ENCODE peak calls at places on chromosomes 4 and X, in five cellular contexts. B, E, N, I and S are unnamed samples.

GRCh38 chrX:1727531-1728027 is 112.7 kb downstream of the ASMT start:
- DNase-seq in B (no peak), E (no peak), N (no peak), I (no peak), S (no peak)

GRCh38 chrX:140980271-140980670 is 22.1 kb upstream of the SPANXB1 start:
- DNase-seq in B (no peak), E (no peak), N (no peak), I (no peak), S (no peak)

GRCh38 chrX:119391279-119391678 is 7.9 kb upstream of the SLC25A43 start:
- DNase-seq in B (peak), E (no peak), N (peak), I (no peak), S (no peak)

GRCh38 chrX:15930585-15930984 is 76.0 kb upstream of the AP1S2 start:
- DNase-seq in B (peak), E (no peak), N (peak), I (no peak), S (no peak)

GRCh38 chr4:95231713-95232112 is 317.1 kb downstream of the UNC5C start:
- DNase-seq in B (no peak), E (no peak), N (no peak), I (no peak), S (no peak)

GRCh38 chr4:184983660-184984356 is 34.5 kb upstream of the HELT start:
- DNase-seq in B (peak), E (peak), N (peak), I (no peak), S (peak)

GRCh38 chr4:16270654-16271328 is 44.5 kb upstream of the TAPT1 start:
- DNase-seq in B (no peak), E (no peak), N (peak), I (no peak), S (no peak)

GRCh38 chrX:8027876-8028275 is 100.7 kb upstream of the PNPLA4 start:
- DNase-seq in B (no peak), E (no peak), N (no peak), I (no peak), S (no peak)

GRCh38 chr4:8473198-8473919 is 32.8 kb downstream of the TRMT44 start:
- DNase-seq in B (peak), E (no peak), N (no peak), I (no peak), S (no peak)

GRCh38 chr4:118767109-118767508 is 68.8 kb downstream of the SEC24D start:
- DNase-seq in B (no peak), E (no peak), N (peak), I (no peak), S (no peak)

GRCh38 chrX:132023896-132024386 is 839 bp downstream of the STK26 start:
- DNase-seq in B (no peak), E (peak), N (peak), I (no peak), S (peak)
- H3K27ac ChIP-seq in B (no peak), E (peak), N (peak), I (peak), S (peak)

DNA sequence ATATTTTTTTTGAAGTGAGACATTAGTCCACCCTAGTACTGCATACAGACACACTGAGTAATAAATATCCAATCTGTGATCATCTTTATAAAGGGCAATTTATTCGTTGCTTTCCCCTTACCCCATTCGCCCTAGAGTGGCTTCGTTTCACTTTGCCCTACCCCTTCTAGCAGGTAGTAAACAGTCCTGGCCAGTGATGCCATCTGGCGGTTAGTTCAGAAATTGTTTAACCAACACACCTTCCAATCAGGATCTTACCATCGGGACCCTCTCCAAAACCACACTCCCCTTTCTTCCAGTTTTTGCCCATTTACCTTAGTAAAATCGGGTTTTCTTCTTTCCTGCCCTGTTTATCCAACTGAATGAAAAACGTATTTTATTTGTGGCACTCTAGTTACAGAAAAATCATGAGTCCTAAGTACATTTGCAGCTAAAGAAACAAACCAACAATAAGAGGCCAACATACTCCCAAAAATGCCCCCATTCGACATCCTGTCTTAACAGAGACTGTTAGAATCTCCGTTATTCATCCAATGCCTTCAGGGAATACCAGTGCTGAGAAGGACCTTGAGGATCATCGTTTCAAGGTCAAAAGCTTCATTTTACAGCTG is 2.2 kb downstream of the PPA2 start:
- DNase-seq in B (peak), E (peak), N (peak), I (peak), S (peak)
- H3K4me3 ChIP-seq in B (peak), E (peak), N (peak), I (peak), S (no peak)

GRCh38 chr4:106273831-106274230 is 42.2 kb downstream of the TBCK start:
- DNase-seq in B (no peak), E (no peak), N (no peak), I (no peak), S (no peak)
- TF ChIP-seq POLR2AphosphoS5 in B (no peak), E (no peak), N (no peak), I (no peak), S (no peak)

GRCh38 chr4:102564399-102564921 is 63.3 kb downstream of the NFKB1 start:
- DNase-seq in B (no peak), E (peak), N (no peak), I (no peak), S (no peak)

GRCh38 chr4:102557636-102558035 is 56.5 kb downstream of the NFKB1 start:
- DNase-seq in B (no peak), E (no peak), N (no peak), I (no peak), S (no peak)

GRCh38 chr4:102560115-102560514 is 59.0 kb downstream of the NFKB1 start:
- DNase-seq in B (no peak), E (no peak), N (no peak), I (no peak), S (no peak)

GRCh38 chr4:102562995-102563394 is 61.8 kb downstream of the NFKB1 start:
- DNase-seq in B (no peak), E (no peak), N (no peak), I (no peak), S (no peak)

GRCh38 chr4:102560743-102561341 is 59.7 kb downstream of the NFKB1 start:
- DNase-seq in B (no peak), E (no peak), N (peak), I (no peak), S (no peak)
- H3K27ac ChIP-seq in B (no peak), E (no peak), N (no peak), I (peak), S (peak)

DNA sequence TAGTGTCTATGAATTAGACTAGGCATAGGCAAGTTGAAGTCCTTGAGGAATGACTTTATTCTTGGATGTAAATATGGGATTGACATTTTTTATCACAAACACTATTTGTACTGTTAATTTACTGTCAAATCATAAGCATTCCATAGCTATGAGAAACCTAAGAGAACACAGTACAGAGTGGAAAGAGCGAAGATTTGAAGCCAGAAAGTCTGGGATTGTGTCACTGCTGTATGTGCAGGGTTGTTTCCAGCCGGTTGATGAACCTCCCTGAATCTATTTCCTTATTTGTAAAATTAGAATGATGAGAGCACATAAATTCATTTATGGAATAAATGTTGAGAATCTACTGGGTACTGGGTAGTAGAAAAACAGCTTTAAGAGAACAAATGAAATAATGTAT is 14.3 kb upstream of the KLHL5 start:
- DNase-seq in B (no peak), E (no peak), N (no peak), I (no peak), S (no peak)
- H3K4me3 ChIP-seq in B (no peak), E (no peak), N (no peak), I (no peak), S (no peak)

DNA sequence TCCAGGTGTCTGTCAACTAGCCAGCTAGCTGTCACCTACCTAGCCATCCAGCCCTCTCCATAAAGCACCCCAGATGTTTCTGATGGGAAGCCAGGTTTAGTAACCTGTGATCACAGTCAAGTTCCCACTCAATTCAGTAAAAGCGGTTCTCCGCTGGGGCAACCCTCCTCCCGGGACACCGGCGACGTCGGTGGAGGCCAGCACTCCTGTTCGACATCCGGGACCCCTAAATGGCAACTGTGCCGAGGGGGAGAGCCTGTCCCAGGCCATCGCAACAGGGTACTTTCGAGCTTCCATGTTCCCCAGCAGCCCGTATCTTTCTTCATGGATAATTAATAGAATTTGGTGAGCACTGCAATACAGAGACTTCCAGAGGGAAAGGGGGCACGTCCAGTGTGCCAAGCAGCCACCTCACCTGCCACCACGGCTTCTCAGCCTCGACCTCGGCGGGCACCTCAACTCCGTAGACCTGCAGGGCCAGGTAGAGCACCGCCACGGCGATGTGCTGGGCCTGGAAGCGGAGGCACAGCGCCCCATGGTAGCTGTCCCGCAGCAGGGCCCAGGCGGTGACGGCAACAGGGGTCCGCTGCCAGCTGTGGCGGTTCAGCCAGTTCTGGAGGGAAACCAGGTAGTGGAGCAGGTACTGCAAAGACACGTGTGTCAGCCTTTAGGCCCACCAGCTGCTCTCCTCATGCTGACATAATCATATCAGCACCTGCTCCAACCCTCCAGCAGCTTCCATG is 6.7 kb downstream of the CCNQ start:
- DNase-seq in B (no peak), E (no peak), N (no peak), I (no peak), S (peak)
- TF ChIP-seq POLR2AphosphoS5 in B (no peak), E (no peak), N (no peak), I (no peak), S (no peak)

DNA sequence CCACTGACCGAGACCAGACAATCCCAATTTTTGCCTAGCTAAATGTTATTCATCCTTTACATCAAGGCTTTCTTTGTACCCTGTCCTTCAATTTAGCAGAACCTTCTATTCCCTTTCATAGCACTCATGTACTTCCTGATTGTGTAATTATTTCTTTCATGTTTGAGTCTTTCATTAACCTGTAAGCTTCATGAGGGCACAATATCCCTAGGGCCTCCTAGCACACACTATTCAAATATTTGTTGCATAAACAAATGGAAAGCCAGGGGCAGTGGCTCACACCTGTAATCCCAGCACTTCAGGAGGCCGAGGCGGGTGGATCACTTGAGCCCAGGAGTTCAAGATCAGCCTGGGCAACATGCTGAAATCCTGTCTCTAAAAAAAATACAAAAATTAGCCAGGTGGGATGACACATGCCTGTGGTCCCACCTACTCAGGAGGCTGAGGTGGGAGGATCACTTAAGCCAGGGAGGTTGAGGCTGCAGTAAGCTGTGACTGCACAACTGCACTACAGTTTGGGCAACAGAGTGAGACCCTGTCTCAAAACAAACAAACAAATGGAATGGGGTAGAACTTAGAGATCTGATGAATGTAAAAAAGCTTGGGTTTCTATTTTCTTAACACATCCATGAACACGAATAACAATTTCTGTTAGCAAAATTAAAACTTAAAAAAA is 59.0 kb downstream of the SAT1 start:
- DNase-seq in B (no peak), E (no peak), N (no peak), I (no peak), S (no peak)
- H3K27ac ChIP-seq in B (no peak), E (no peak), N (no peak), I (no peak), S (no peak)